ENCODE peak calls at places on chromosomes 7 and 10, in four cellular contexts. One of them, this sample, is unnamed.

GRCh38 chr7:83821866-83822265 is 172.9 kb upstream of the SEMA3E start:
- DNase-seq in body of pancreas: no peak
- DNase-seq in fibroblast of lung: no peak
- DNase-seq in transverse colon: no peak
- DNase-seq in this sample: no peak

GRCh38 chr7:151503902-151504714 is 15.6 kb downstream of the RHEB start:
- DNase-seq in fibroblast of lung: peak; percentile 97
- DNase-seq in body of pancreas: peak; percentile 72
- DNase-seq in transverse colon: no peak
- DNase-seq in this sample: peak; percentile 72

GRCh38 chr10:77622822-77623410 is 14.7 kb downstream of the KCNMA1 start:
- DNase-seq in body of pancreas: no peak
- DNase-seq in transverse colon: no peak
- DNase-seq in fibroblast of lung: no peak
- DNase-seq in this sample: no peak

GRCh38 chr7:55085511-55086412 is 66.9 kb downstream of the EGFR start:
- DNase-seq in transverse colon: no peak
- DNase-seq in body of pancreas: no peak
- DNase-seq in fibroblast of lung: no peak
- DNase-seq in this sample: no peak

GRCh38 chr10:802506-802905 is 113.0 kb upstream of the DIP2C start:
- DNase-seq in transverse colon: no peak
- DNase-seq in body of pancreas: no peak
- DNase-seq in fibroblast of lung: no peak
- DNase-seq in this sample: no peak

GRCh38 chr10:25934673-25935139 is 677 bp downstream of the MYO3A start:
- DNase-seq in body of pancreas: peak; percentile 43
- DNase-seq in fibroblast of lung: no peak
- DNase-seq in transverse colon: peak; percentile 8
- DNase-seq in this sample: no peak

GRCh38 chr7:289756-290553 is at the start of gene FOXL3:
- DNase-seq in transverse colon: no peak
- DNase-seq in body of pancreas: no peak
- DNase-seq in fibroblast of lung: no peak
- DNase-seq in this sample: no peak

GRCh38 chr10:20858292-20859124 is 38.6 kb downstream of the NEBL start:
- DNase-seq in body of pancreas: no peak
- DNase-seq in fibroblast of lung: peak; percentile 76
- DNase-seq in transverse colon: no peak
- DNase-seq in this sample: peak; percentile 28

GRCh38 chr10:133276435-133277201 is at the start of gene ADAM8:
- DNase-seq in body of pancreas: peak; percentile 35
- DNase-seq in transverse colon: peak; percentile 63
- DNase-seq in fibroblast of lung: no peak
- DNase-seq in this sample: no peak

GRCh38 chr7:21543528-21544302 is 876 bp downstream of the DNAH11 start:
- DNase-seq in transverse colon: no peak
- DNase-seq in body of pancreas: peak; percentile 13
- DNase-seq in fibroblast of lung: peak; percentile 31
- DNase-seq in this sample: no peak

GRCh38 chr10:51117053-51117660 is 42.9 kb downstream of the PRKG1 start:
- DNase-seq in body of pancreas: no peak
- DNase-seq in fibroblast of lung: peak; percentile 37
- DNase-seq in transverse colon: no peak
- DNase-seq in this sample: peak; percentile 61

GRCh38 chr10:32190890-32191491 is 134.8 kb upstream of the KIF5B start:
- DNase-seq in fibroblast of lung: peak; percentile 57
- DNase-seq in transverse colon: no peak
- DNase-seq in body of pancreas: no peak
- DNase-seq in this sample: no peak

GRCh38 chr7:21922605-21923004 is 23.1 kb downstream of the CDCA7L start:
- DNase-seq in transverse colon: no peak
- DNase-seq in fibroblast of lung: no peak
- DNase-seq in body of pancreas: no peak
- DNase-seq in this sample: no peak

GRCh38 chr7:102806613-102807012 is 57.8 kb downstream of the FAM185A start:
- DNase-seq in fibroblast of lung: no peak
- DNase-seq in transverse colon: no peak
- DNase-seq in body of pancreas: no peak
- DNase-seq in this sample: no peak

GRCh38 chr7:17289074-17289665 is 9.3 kb upstream of the AHR start:
- DNase-seq in transverse colon: no peak
- DNase-seq in body of pancreas: peak; percentile 59
- DNase-seq in fibroblast of lung: peak; percentile 65
- DNase-seq in this sample: no peak

GRCh38 chr7:95046494-95047240 is 139.3 kb downstream of the PPP1R9A start:
- DNase-seq in fibroblast of lung: no peak
- DNase-seq in transverse colon: no peak
- DNase-seq in body of pancreas: no peak
- DNase-seq in this sample: no peak

GRCh38 chr7:132379292-132379691 is 197.0 kb downstream of the PLXNA4 start:
- DNase-seq in fibroblast of lung: no peak
- DNase-seq in transverse colon: no peak
- DNase-seq in body of pancreas: no peak
- DNase-seq in this sample: no peak

GRCh38 chr10:60230892-60231291 is 158.8 kb downstream of the ANK3 start:
- DNase-seq in body of pancreas: no peak
- DNase-seq in fibroblast of lung: peak; percentile 38
- DNase-seq in transverse colon: no peak
- DNase-seq in this sample: peak; percentile 9

GRCh38 chr7:5348134-5349004 is 65.6 kb downstream of the SLC29A4 start:
- DNase-seq in body of pancreas: no peak
- DNase-seq in transverse colon: no peak
- DNase-seq in fibroblast of lung: no peak
- DNase-seq in this sample: no peak

GRCh38 chr7:157991761-157992160 is 595.9 kb downstream of the PTPRN2 start:
- DNase-seq in transverse colon: no peak
- DNase-seq in fibroblast of lung: no peak
- DNase-seq in body of pancreas: no peak
- DNase-seq in this sample: no peak

GRCh38 chr10:24254180-24254579 is 45.2 kb downstream of the KIAA1217 start:
- DNase-seq in body of pancreas: no peak
- DNase-seq in transverse colon: no peak
- DNase-seq in fibroblast of lung: peak; percentile 4
- DNase-seq in this sample: peak; percentile 72

GRCh38 chr10:10259013-10259412 is 758.7 kb upstream of the CELF2 start:
- DNase-seq in fibroblast of lung: no peak
- DNase-seq in body of pancreas: no peak
- DNase-seq in transverse colon: no peak
- DNase-seq in this sample: no peak

GRCh38 chr10:11318812-11319598 is 292.4 kb downstream of the USP6NL start:
- DNase-seq in body of pancreas: no peak
- DNase-seq in transverse colon: no peak
- DNase-seq in fibroblast of lung: no peak
- DNase-seq in this sample: no peak

GRCh38 chr7:26854932-26855331 is 9.5 kb downstream of the SKAP2 start:
- DNase-seq in fibroblast of lung: peak; percentile 21
- DNase-seq in body of pancreas: no peak
- DNase-seq in transverse colon: no peak
- DNase-seq in this sample: no peak

GRCh38 chr7:128932862-128933821 is 4.6 kb upstream of the IRF5 start:
- DNase-seq in transverse colon: peak; percentile 58
- DNase-seq in fibroblast of lung: no peak
- DNase-seq in body of pancreas: no peak
- DNase-seq in this sample: no peak

DNA sequence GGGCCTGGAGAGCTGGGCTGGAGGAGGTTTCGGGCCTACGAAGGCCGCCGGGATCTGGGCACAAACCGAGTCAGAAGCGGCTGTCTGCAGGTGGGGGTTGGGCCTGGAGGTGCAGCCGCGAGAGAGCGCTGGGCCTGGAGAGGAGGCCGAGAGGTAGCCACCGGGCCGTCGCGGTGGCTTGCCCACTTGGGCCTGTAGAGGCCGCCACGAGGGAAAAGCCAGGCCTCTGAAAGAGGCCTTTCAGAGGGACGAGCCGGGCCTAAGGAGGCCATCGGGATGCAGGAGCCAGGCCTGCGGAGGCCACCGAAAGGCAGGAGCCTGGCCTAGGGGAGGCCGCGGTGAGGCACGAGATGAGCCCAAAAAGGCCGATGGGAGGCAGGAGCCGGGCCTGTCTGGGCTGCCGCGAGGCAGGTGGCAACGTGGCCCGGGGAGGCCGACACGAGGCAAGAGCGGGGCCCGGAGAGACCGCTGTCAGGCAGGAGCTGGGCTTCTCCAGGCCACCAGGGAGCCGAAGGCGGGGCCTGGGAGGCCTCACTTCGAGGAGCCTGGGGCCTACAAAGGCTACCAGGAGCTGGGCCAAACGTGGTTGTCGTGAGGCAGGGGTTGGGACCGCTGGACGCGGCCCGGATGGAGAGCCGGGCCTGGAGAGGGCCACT is 25.6 kb downstream of the MDH2 start:
- DNase-seq in fibroblast of lung: no peak
- DNase-seq in body of pancreas: no peak
- DNase-seq in transverse colon: no peak
- DNase-seq in this sample: no peak
- TF ChIP-seq CTCF in fibroblast of lung: no peak
- TF ChIP-seq CTCF in body of pancreas: no peak
- TF ChIP-seq CTCF in transverse colon: no peak
- TF ChIP-seq CTCF in this sample: no peak

GRCh38 chr7:44489955-44490350 is 505 bp downstream of the NUDCD3 start:
- DNase-seq in fibroblast of lung: peak; percentile 39
- DNase-seq in body of pancreas: peak; percentile 14
- DNase-seq in transverse colon: peak; percentile 49
- DNase-seq in this sample: no peak
- H3K4me1 ChIP-seq in fibroblast of lung: no peaks in the 10 kb centered on the region
- H3K4me1 ChIP-seq in body of pancreas: peaks cover 44% of the 10 kb centered on the region
- H3K4me1 ChIP-seq in transverse colon: peaks cover 9% of the 10 kb centered on the region
- H3K4me1 ChIP-seq in this sample: peaks cover 5% of the 10 kb centered on the region

DNA sequence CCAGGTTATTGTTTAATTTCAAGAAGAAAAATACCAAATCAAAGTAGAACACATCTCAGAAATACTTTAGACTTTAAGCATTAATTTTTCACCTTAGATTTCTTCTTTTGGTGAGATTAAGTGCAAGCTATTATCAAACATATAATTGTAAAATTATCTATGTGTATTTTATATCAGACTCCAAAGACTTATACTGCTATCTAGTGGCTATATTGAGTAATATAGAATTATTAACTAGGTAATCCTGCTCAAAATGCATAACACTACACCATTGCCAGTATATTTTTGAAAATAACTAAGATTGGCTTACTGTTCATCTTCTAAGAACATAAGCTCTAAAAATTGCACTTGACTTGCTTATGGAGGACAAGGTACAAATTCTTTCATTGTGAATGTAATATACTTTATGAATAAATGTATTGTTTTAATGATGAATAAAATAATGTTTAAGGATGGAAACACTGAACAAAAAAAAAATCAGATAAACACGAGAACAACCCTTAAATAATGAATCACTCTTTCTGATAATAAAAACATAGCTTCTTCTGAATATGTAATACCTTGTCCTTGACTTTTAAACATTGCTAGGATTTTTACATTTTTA is 86.7 kb upstream of the GNAI1 start:
- DNase-seq in transverse colon: no peak
- DNase-seq in fibroblast of lung: peak; percentile 44
- DNase-seq in body of pancreas: no peak
- DNase-seq in this sample: no peak
- TF ChIP-seq CTCF in transverse colon: no peak
- TF ChIP-seq CTCF in fibroblast of lung: peak; percentile 19
- TF ChIP-seq CTCF in body of pancreas: peak; percentile 9
- TF ChIP-seq CTCF in this sample: peak; percentile 74

DNA sequence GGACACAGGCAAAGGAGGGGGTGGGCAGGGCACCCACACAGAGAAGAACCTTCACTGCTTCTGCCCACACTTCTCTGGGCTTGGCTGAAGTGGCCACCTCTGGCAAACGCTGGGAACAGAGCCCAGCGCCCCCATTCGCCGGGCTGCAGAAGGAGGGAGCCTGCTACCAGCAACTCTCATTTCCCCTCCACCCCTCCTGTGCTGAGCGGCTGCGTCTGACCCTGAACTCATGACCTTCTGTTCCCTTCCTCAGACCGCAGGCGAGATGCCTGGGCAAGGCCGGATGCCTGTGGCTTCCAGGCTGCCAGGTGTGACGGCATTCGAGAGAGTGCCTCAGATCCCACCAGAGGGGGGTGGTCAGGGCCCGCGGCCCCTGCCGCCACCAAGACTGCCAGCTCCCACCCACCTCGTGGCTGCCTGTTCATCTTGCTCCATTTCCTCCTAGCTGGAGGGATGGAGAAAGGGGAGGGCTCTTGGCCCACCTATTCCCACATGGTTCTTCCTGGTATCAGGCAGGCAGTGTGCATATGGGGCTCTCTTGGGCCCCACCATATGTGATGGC is 19.8 kb downstream of the DNAJB12 start:
- DNase-seq in fibroblast of lung: peak; percentile 100
- DNase-seq in transverse colon: peak; percentile 90
- DNase-seq in body of pancreas: peak; percentile 95
- DNase-seq in this sample: peak; percentile 73
- H3K4me1 ChIP-seq in fibroblast of lung: peaks cover 36% of the 10 kb centered on the region
- H3K4me1 ChIP-seq in transverse colon: peaks cover 37% of the 10 kb centered on the region
- H3K4me1 ChIP-seq in body of pancreas: peaks cover 77% of the 10 kb centered on the region
- H3K4me1 ChIP-seq in this sample: peaks cover 9% of the 10 kb centered on the region

This sample was measured in foreskin keratinocyte.